ENCODE peak calls at places on chromosomes 5 and 9, in five cellular contexts. I is tibial nerve; T is CD8-positive, alpha-beta T cell; Z is K562; E is left ventricle myocardium inferior. D is an unnamed sample.
A peak's percentile ranks its signal among the peaks of the same experiment; 100 is the strongest.

GRCh38 chr9:138006576-138007233 is 129.1 kb downstream of the CACNA1B start:
- DNase-seq in E (no peak), I (no peak), T (no peak), Z (no peak), D (no peak)

GRCh38 chr9:36135791-36136276 is 699 bp upstream of the GLIPR2 start:
- DNase-seq in E (no peak), Z (no peak), I (no peak), T (no peak), D (no peak)

GRCh38 chr5:129820-130219 is 37.9 kb downstream of the PLEKHG4B start:
- DNase-seq in I (no peak), Z (no peak), E (no peak), T (no peak), D (no peak)

GRCh38 chr5:161778796-161779195 is 69.1 kb upstream of the GABRA1 start:
- DNase-seq in Z (no peak), T (no peak), E (no peak), I (no peak), D (no peak)

GRCh38 chr5:16932401-16932800 is 3.7 kb downstream of the MYO10 start:
- DNase-seq in Z (no peak), I (no peak), T (no peak), E (no peak), D (no peak)

GRCh38 chr5:160118349-160119141 is 705 bp downstream of the PWWP2A start:
- DNase-seq in E (peak; percentile 52), T (peak; percentile 39), I (no peak), Z (peak; percentile 70), D (peak; percentile 33)

GRCh38 chr9:85510830-85511504 is 230.8 kb downstream of the AGTPBP1 start:
- DNase-seq in I (no peak), T (no peak), E (peak; percentile 33), Z (no peak), D (no peak)

GRCh38 chr5:6711409-6712135 is 1.7 kb upstream of the TENT4A start:
- DNase-seq in E (no peak), T (no peak), Z (no peak), I (no peak), D (no peak)

GRCh38 chr5:6766558-6767191 is 53.4 kb downstream of the TENT4A start:
- DNase-seq in E (peak; percentile 81), T (peak; percentile 13), Z (no peak), I (peak; percentile 54), D (no peak)

GRCh38 chr5:134549714-134550113 is 24.2 kb downstream of the JADE2 start:
- DNase-seq in E (no peak), Z (no peak), T (no peak), I (no peak), D (no peak)

GRCh38 chr5:134550271-134551214 is 25.1 kb downstream of the JADE2 start:
- DNase-seq in E (peak; percentile 12), T (no peak), Z (no peak), I (no peak), D (no peak)

GRCh38 chr5:134545070-134545868 is 19.8 kb downstream of the JADE2 start:
- DNase-seq in T (no peak), E (peak; percentile 79), Z (no peak), I (no peak), D (no peak)

GRCh38 chr5:134547999-134548626 is 22.6 kb downstream of the JADE2 start:
- DNase-seq in Z (no peak), I (no peak), T (no peak), E (peak; percentile 10), D (no peak)

GRCh38 chr5:134547579-134547978 is 22.1 kb downstream of the JADE2 start:
- DNase-seq in I (no peak), T (no peak), E (peak; percentile 33), Z (no peak), D (no peak)
- H3K4me3 ChIP-seq in I (no peak overlapping the region), T (no peak overlapping the region), E (no peak overlapping the region), Z (no peak overlapping the region), D (no peak overlapping the region)

GRCh38 chr5:175696855-175697198 is 39.0 kb downstream of the HRH2 start:
- DNase-seq in T (no peak), E (no peak), Z (no peak), I (no peak), D (no peak)

GRCh38 chr5:175697846-175698245 is 40.0 kb downstream of the HRH2 start:
- DNase-seq in I (no peak), T (no peak), E (no peak), Z (no peak), D (no peak)

GRCh38 chr5:175701797-175702196 is 43.9 kb downstream of the HRH2 start:
- DNase-seq in Z (no peak), E (no peak), T (no peak), I (no peak), D (no peak)

GRCh38 chr5:175698401-175699115 is 40.7 kb downstream of the HRH2 start:
- DNase-seq in E (no peak), T (no peak), Z (no peak), I (no peak), D (no peak)

DNA sequence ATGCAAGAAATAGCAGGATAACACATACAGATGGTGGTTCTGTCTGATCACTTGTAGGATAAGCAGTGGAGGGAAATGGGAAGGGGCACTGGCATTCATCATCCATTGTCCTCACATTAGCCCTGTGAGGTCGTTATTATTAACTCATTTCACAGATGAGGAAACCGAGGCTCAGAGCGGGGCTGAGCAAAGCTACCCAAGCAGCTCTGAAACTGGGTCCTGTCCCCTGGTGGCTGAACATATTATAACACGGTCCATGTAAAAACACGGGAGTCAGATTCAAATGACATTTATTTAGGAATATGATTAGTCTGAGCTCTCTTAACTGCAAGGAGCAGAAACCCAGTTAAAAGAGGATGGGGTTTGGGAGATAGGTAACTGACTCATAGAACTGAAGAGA is 43.1 kb downstream of the HRH2 start:
- DNase-seq in E (no peak), I (no peak), Z (peak; percentile 41), T (no peak), D (no peak)
- TF ChIP-seq CTCF in E (peak; percentile 47), I (no peak), Z (peak; percentile 66), T (peak; percentile 39), D (peak; percentile 46)

GRCh38 chr5:32259033-32259432 is 53.7 kb downstream of the MTMR12 start:
- DNase-seq in I (no peak), T (no peak), E (no peak), Z (no peak), D (peak; percentile 80)

GRCh38 chr5:32263683-32264082 is 49.1 kb downstream of the MTMR12 start:
- DNase-seq in T (no peak), I (no peak), Z (no peak), E (no peak), D (no peak)

GRCh38 chr5:32264954-32265572 is 47.7 kb downstream of the MTMR12 start:
- DNase-seq in T (no peak), I (no peak), Z (no peak), E (no peak), D (no peak)

GRCh38 chr5:32258406-32258805 is 54.3 kb downstream of the MTMR12 start:
- DNase-seq in T (no peak), Z (no peak), E (no peak), I (no peak), D (peak; percentile 85)

DNA sequence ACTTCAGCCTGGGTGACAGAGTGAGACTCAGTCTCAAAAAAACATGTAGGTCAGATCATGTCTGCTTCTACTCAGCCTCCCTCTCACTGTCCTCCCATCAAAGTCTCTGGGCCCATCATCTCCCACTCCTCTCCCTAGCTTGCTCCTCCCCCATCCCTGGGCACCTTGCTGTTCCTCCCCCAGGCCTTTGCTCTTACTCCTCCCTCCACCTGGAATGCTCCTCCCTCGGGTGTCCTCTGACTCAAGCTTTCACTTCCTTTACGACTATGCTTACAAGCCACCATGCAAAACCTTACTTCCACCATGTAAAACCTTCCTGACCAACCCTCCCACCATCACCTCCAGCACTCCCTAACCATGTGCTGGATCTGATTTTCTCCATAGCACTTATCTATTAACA is 51.5 kb downstream of the MTMR12 start:
- DNase-seq in I (no peak), E (no peak), T (no peak), Z (peak; percentile 31), D (no peak)
- H3K36me3 ChIP-seq in I (no peaks in the 10 kb centered on the region), E (peaks cover 78% of the 10 kb centered on the region), T (peaks cover 12% of the 10 kb centered on the region), Z (peaks cover 59% of the 10 kb centered on the region), D (peaks cover 38% of the 10 kb centered on the region)

GRCh38 chr5:40687316-40687715 is 7.6 kb downstream of the PTGER4 start:
- DNase-seq in I (no peak), T (no peak), Z (no peak), E (no peak), D (no peak)

GRCh38 chr5:40682431-40683017 is 2.8 kb downstream of the PTGER4 start:
- DNase-seq in Z (no peak), T (no peak), E (no peak), I (no peak), D (no peak)

GRCh38 chr5:40683351-40683750 is 3.6 kb downstream of the PTGER4 start:
- DNase-seq in Z (no peak), I (no peak), E (no peak), T (no peak), D (no peak)

GRCh38 chr5:40685952-40686351 is 6.2 kb downstream of the PTGER4 start:
- DNase-seq in E (no peak), Z (no peak), T (no peak), I (no peak), D (no peak)

GRCh38 chr5:40685191-40685590 is 5.5 kb downstream of the PTGER4 start:
- DNase-seq in Z (no peak), E (no peak), T (no peak), I (no peak), D (no peak)
- H3K4me3 ChIP-seq in Z (no peak overlapping the region), E (peak overlapping the region; percentile 95), T (peak overlapping the region; percentile 12), I (no peak overlapping the region), D (no peak overlapping the region)

GRCh38 chr9:127504887-127505251 is 53.6 kb downstream of the LRSAM1 start:
- DNase-seq in T (no peak), Z (no peak), I (no peak), E (no peak), D (no peak)

GRCh38 chr9:127503947-127504886 is 52.9 kb downstream of the LRSAM1 start:
- DNase-seq in E (peak; percentile 86), T (peak; percentile 70), I (peak; percentile 85), Z (peak; percentile 78), D (peak; percentile 91)

GRCh38 chr9:127506814-127507750 is 55.8 kb downstream of the LRSAM1 start:
- DNase-seq in I (no peak), T (no peak), E (no peak), Z (peak; percentile 63), D (no peak)

GRCh38 chr9:127506117-127506813 is 55.0 kb downstream of the LRSAM1 start:
- DNase-seq in E (no peak), T (no peak), Z (no peak), I (no peak), D (no peak)

DNA sequence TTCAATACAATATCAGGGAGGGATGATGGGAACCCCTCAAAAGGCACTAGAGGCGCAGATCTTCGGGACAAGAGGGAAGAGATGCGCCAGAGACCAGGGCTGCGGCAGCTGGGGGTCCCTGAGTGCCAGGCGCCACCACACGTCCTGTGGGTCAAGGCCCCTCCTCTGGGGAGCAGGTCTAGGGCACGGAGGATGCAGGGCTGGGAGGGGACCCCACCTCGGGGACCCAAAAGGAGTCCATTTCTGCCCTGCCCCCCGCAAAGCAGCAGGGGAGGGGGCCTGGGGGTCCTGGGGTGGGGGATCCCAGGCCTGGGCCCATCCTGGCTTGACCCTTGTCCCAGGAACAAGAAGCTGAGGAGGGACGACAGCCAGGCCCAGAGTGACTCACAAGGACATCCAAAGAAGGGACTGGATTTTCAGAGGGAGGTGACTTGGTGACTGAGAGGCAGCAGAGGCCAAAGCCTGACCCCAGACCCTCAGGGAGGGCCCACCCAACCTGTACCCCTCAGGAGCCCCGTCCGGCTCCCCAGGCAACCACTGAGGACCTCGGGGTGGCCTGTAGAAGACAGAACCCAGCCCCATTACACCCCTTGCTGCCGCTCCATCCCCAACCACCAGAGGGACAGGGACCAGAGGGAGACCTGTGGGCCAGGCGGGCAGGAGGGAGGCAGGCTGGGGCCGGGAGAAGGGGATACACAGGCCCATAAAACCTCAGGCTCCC is 54.2 kb downstream of the LRSAM1 start:
- DNase-seq in T (no peak), E (no peak), I (no peak), Z (peak; percentile 64), D (peak; percentile 83)
- TF ChIP-seq CTCF in T (no peak), E (peak; percentile 56), I (peak; percentile 26), Z (peak; percentile 60), D (peak; percentile 80)

GRCh38 chr5:10518352-10518751 is 45.5 kb upstream of the ANKRD33B start:
- DNase-seq in Z (no peak), I (no peak), E (no peak), T (no peak), D (no peak)
- H3K36me3 ChIP-seq in Z (no peaks in the 10 kb centered on the region), I (no peaks in the 10 kb centered on the region), E (no peaks in the 10 kb centered on the region), T (no peaks in the 10 kb centered on the region), D (no peaks in the 10 kb centered on the region)